ENCODE peak calls at places on chromosome 19, in four cellular contexts. O, B, P and W are unnamed samples.

GRCh38 chr19:34282611-34283519 is 28.5 kb downstream of the GARRE1 start:
- DNase-seq in P (no peak), B (no peak), O (peak), W (no peak)

GRCh38 chr19:38703509-38703908 is 40.8 kb downstream of the CAPN12 start:
- DNase-seq in B (no peak), O (no peak), P (no peak), W (no peak)

GRCh38 chr19:54142166-54142780 is 4.7 kb downstream of the CNOT3 start:
- DNase-seq in B (no peak), P (no peak), O (no peak), W (no peak)

GRCh38 chr19:39407644-39408391 is 1.2 kb downstream of the ZFP36 start:
- DNase-seq in O (no peak), P (no peak), B (no peak), W (no peak)

GRCh38 chr19:15374105-15374651 is 5.4 kb downstream of the AKAP8 start:
- DNase-seq in O (no peak), B (no peak), P (no peak), W (no peak)

GRCh38 chr19:33763661-33764343 is 32.9 kb upstream of the KCTD15 start:
- DNase-seq in O (no peak), B (no peak), P (no peak), W (no peak)

GRCh38 chr19:27775395-27775794 is 1437.6 kb downstream of the UQCRFS1 start:
- DNase-seq in B (no peak), P (no peak), O (no peak), W (no peak)

GRCh38 chr19:54096642-54097106 is 3.9 kb downstream of the OSCAR start:
- DNase-seq in B (no peak), O (no peak), P (peak), W (no peak)

GRCh38 chr19:54561840-54562239 is 11.8 kb upstream of the LILRA2 start:
- DNase-seq in B (peak), P (no peak), O (no peak), W (peak)

GRCh38 chr19:52991484-52991883 is 22.2 kb upstream of the ERVV-1 start:
- DNase-seq in O (peak), B (no peak), P (no peak), W (no peak)

GRCh38 chr19:7748756-7749155 is 1.4 kb upstream of the CD209 start:
- DNase-seq in B (no peak), O (peak), P (no peak), W (no peak)

GRCh38 chr19:17488593-17489391 is 18.5 kb downstream of the SLC27A1 start:
- DNase-seq in P (no peak), B (no peak), O (peak), W (no peak)

GRCh38 chr19:23957660-23958281 is 43.1 kb downstream of the ZNF726 start:
- DNase-seq in P (no peak), B (no peak), O (peak), W (no peak)

GRCh38 chr19:29798783-29799182 is 13.0 kb upstream of the CCNE1 start:
- DNase-seq in P (no peak), O (no peak), B (no peak), W (no peak)

GRCh38 chr19:4164262-4164661 is 10.8 kb downstream of the CREB3L3 start:
- DNase-seq in B (peak), P (no peak), O (no peak), W (no peak)

GRCh38 chr19:10007811-10008211 is 2.5 kb downstream of the COL5A3 start:
- DNase-seq in O (peak), B (no peak), P (peak), W (no peak)

GRCh38 chr19:11435833-11436313 is 438 bp downstream of the PRKCSH start:
- DNase-seq in B (no peak), P (no peak), O (no peak), W (no peak)

GRCh38 chr19:13026478-13026999 is 31.3 kb downstream of the NFIX start:
- DNase-seq in P (no peak), B (peak), O (peak), W (no peak)

GRCh38 chr19:58562126-58563033 is 4.0 kb upstream of the UBE2M start:
- DNase-seq in B (no peak), O (no peak), P (no peak), W (no peak)

GRCh38 chr19:1261863-1262686 is 7.1 kb upstream of the CIRBP start:
- DNase-seq in O (peak), B (no peak), P (no peak), W (no peak)

GRCh38 chr19:6087074-6087506 is 23.2 kb downstream of the RFX2 start:
- DNase-seq in P (no peak), O (no peak), B (peak), W (peak)

GRCh38 chr19:56946164-56946563 is 105.6 kb upstream of the PEG3 start:
- DNase-seq in P (no peak), B (no peak), O (no peak), W (peak)

GRCh38 chr19:38394488-38394887 is 6.0 kb downstream of the SPRED3 start:
- DNase-seq in O (no peak), P (no peak), B (peak), W (no peak)

GRCh38 chr19:34985249-34986022 is 14.7 kb upstream of the GRAMD1A start:
- DNase-seq in B (no peak), O (no peak), P (no peak), W (no peak)